ENCODE peak calls at places on chromosomes 13 and 19, in five cellular contexts. D, B, A, F and E are unnamed samples.

GRCh38 chr19:11299946-11300810 is 4.2 kb downstream of the TSPAN16 start:
- DNase-seq in D (no peak), B (no peak), A (no peak), F (no peak), E (no peak)

GRCh38 chr13:27379694-27380596 is 44.5 kb upstream of the GTF3A start:
- DNase-seq in D (peak; percentile 57), B (no peak), A (peak; percentile 60), F (peak; percentile 69), E (peak; percentile 67)

GRCh38 chr13:67230774-67231480 is 791 bp upstream of the PCDH9 start:
- DNase-seq in D (peak; percentile 11), B (no peak), A (peak; percentile 9), F (peak; percentile 69), E (peak; percentile 71)

GRCh38 chr19:34991542-34992333 is 8.4 kb upstream of the GRAMD1A start:
- DNase-seq in D (no peak), B (no peak), A (no peak), F (no peak), E (no peak)

GRCh38 chr13:61410669-61411297 is 4.9 kb downstream of the PCDH20 start:
- DNase-seq in D (peak; percentile 9), B (no peak), A (peak; percentile 5), F (peak; percentile 44), E (peak; percentile 8)

GRCh38 chr19:54574051-54574450 is 461 bp downstream of the LILRA2 start:
- DNase-seq in D (no peak), B (no peak), A (no peak), F (no peak), E (no peak)

GRCh38 chr13:76983676-76984075 is 8.2 kb upstream of the CLN5 start:
- DNase-seq in D (no peak), B (no peak), A (no peak), F (no peak), E (no peak)

GRCh38 chr19:5130371-5131030 is 161.6 kb downstream of the KDM4B start:
- DNase-seq in D (no peak), B (peak; percentile 73), A (no peak), F (no peak), E (no peak)

GRCh38 chr13:44051923-44052322 is 172.2 kb downstream of the LACC1 start:
- DNase-seq in D (no peak), B (no peak), A (no peak), F (no peak), E (peak; percentile 5)

GRCh38 chr19:18999896-19000620 is 33.3 kb downstream of the SUGP2 start:
- DNase-seq in D (no peak), B (no peak), A (no peak), F (peak; percentile 47), E (no peak)

GRCh38 chr13:26529441-26529840 is 28.0 kb upstream of the WASF3 start:
- DNase-seq in D (peak; percentile 13), B (no peak), A (peak; percentile 15), F (no peak), E (peak; percentile 3)

GRCh38 chr19:46606019-46606418 is 4.9 kb downstream of the CALM3 start:
- DNase-seq in D (peak; percentile 4), B (no peak), A (no peak), F (no peak), E (no peak)

GRCh38 chr19:38210458-38210987 is 13.5 kb downstream of the DPF1 start:
- DNase-seq in D (peak; percentile 66), B (no peak), A (no peak), F (peak; percentile 95), E (no peak)

GRCh38 chr19:56840452-56841193 is at the start of the genes PEG3 and ZIM2:
- DNase-seq in D (no peak), B (no peak), A (peak; percentile 85), F (peak; percentile 76), E (no peak)

GRCh38 chr19:39401549-39402416 is 4.9 kb upstream of the ZFP36 start:
- DNase-seq in D (no peak), B (no peak), A (peak; percentile 96), F (no peak), E (no peak)

GRCh38 chr19:329876-330275 is 14.7 kb downstream of the MIER2 start:
- DNase-seq in D (no peak), B (no peak), A (no peak), F (no peak), E (no peak)

GRCh38 chr19:2289714-2290435 is 7.9 kb upstream of the PEAK3 start:
- DNase-seq in D (peak; percentile 52), B (peak; percentile 48), A (no peak), F (no peak), E (no peak)

GRCh38 chr19:35894342-35894741 is 6.0 kb downstream of the NFKBID start:
- DNase-seq in D (no peak), B (no peak), A (no peak), F (no peak), E (no peak)

GRCh38 chr19:7988307-7988706 is 17.1 kb downstream of the ELAVL1 start:
- DNase-seq in D (no peak), B (no peak), A (no peak), F (no peak), E (no peak)

GRCh38 chr19:3116621-3117020 is 19.2 kb upstream of the GNA15 start:
- DNase-seq in D (no peak), B (no peak), A (no peak), F (no peak), E (no peak)

GRCh38 chr13:67227131-67227983 is 2.8 kb downstream of the PCDH9 start:
- DNase-seq in D (no peak), B (no peak), A (no peak), F (no peak), E (no peak)

GRCh38 chr19:12543855-12544254 is 7.4 kb downstream of the ZNF564 start:
- DNase-seq in D (no peak), B (no peak), A (no peak), F (no peak), E (no peak)

GRCh38 chr13:50589139-50589538 is 254.4 kb downstream of the DLEU7 start:
- DNase-seq in D (no peak), B (no peak), A (no peak), F (peak; percentile 16), E (no peak)

GRCh38 chr13:96223231-96223630 is 133.3 kb downstream of the HS6ST3 start:
- DNase-seq in D (no peak), B (no peak), A (no peak), F (no peak), E (no peak)

GRCh38 chr13:96214804-96215445 is 125.0 kb downstream of the HS6ST3 start:
- DNase-seq in D (no peak), B (no peak), A (no peak), F (no peak), E (peak; percentile 11)

GRCh38 chr13:96216543-96216942 is 126.6 kb downstream of the HS6ST3 start:
- DNase-seq in D (no peak), B (no peak), A (no peak), F (no peak), E (no peak)

DNA sequence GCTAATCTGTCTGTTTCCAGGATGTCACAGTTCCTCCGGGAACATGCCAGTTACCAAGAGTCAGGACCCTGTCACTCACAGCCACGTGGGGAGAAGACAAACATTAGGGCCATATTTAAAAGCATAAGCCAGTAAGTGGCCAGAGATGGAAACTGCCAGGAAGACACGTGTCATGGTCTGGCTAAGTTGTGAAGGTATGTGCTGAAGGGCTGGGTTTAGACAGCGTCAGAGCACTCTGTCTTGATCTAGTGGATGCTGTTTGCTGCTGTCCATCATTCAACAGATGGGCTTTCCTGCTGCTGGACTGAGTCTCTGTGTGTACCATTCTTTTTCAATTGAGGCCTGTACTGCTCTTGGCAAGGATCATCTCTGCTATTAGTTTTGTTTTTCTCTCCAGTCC is 128.6 kb downstream of the HS6ST3 start:
- DNase-seq in D (no peak), B (no peak), A (no peak), F (no peak), E (no peak)
- TF ChIP-seq CHD2 in D (no peak), B (no peak), A (no peak), F (no peak), E (no peak)

GRCh38 chr19:32223595-32224370 is 121.6 kb upstream of the ZNF507 start:
- DNase-seq in D (no peak), B (no peak), A (no peak), F (peak; percentile 30), E (no peak)
- TF ChIP-seq CHD2 in D (no peak), B (no peak), A (no peak), F (no peak), E (no peak)

DNA sequence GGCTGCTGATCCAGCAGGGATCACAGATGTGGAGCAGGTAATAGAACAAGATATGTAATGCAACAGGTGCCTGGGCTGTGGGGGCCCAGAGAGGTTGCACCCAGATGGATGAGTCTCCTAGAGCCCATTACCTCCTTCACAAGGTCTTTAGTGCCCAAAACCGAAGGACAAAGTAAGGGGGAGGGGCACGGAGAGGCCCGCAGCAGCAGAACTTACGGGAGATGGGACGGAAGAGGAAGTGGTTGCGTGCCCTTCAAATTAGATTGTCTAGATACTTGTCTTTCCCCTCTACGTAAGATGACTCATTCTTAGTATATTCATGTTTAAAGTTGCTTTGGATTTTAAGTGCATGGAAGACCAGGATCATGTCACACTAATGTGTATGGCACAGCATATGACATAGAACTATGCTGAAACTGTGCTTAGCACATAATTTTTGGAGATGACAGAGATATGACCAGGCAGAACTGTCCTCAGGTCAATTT is 5.7 kb upstream of the MRPS31 start:
- DNase-seq in D (peak; percentile 14), B (no peak), A (no peak), F (no peak), E (no peak)
- TF ChIP-seq CHD2 in D (no peak), B (no peak), A (no peak), F (no peak), E (no peak)

GRCh38 chr13:48626726-48627451 is 26.8 kb upstream of the CYSLTR2 start:
- DNase-seq in D (no peak), B (no peak), A (peak; percentile 21), F (no peak), E (no peak)
- TF ChIP-seq CHD2 in D (no peak), B (no peak), A (no peak), F (no peak), E (no peak)

GRCh38 chr13:54196684-54197083 is 1168.1 kb downstream of the OLFM4 start:
- DNase-seq in D (no peak), B (no peak), A (no peak), F (no peak), E (no peak)
- TF ChIP-seq CHD2 in D (no peak), B (no peak), A (no peak), F (no peak), E (no peak)